ENCODE peak calls at places on chromosome X, in four cellular contexts. One of them, this sample, is unnamed.

GRCh38 chrX:17022205-17022604 is 75.7 kb downstream of the REPS2 start:
- DNase-seq in aorta: no peak
- DNase-seq in stimulated activated naive B cell treated with anti-CD40 and anti-IgM and Interleukin-4, amounts not matched to agents 10 μg/mL and 1 μg/mL and 100 μg/mL, for 72 hours: no peak
- DNase-seq in NCI-H446 treated with DMSO at 0.1 percent for 48 hours: peak
- DNase-seq in this sample: no peak

GRCh38 chrX:149962859-149963757 is 24.8 kb upstream of the EOLA2 start:
- DNase-seq in aorta: peak
- DNase-seq in stimulated activated naive B cell treated with anti-CD40 and anti-IgM and Interleukin-4, amounts not matched to agents 10 μg/mL and 1 μg/mL and 100 μg/mL, for 72 hours: peak
- DNase-seq in NCI-H446 treated with DMSO at 0.1 percent for 48 hours: no peak
- DNase-seq in this sample: peak

GRCh38 chrX:10030570-10030969 is 63.4 kb downstream of the CLDN34 start:
- DNase-seq in stimulated activated naive B cell treated with anti-CD40 and anti-IgM and Interleukin-4, amounts not matched to agents 10 μg/mL and 1 μg/mL and 100 μg/mL, for 72 hours: no peak
- DNase-seq in NCI-H446 treated with DMSO at 0.1 percent for 48 hours: no peak
- DNase-seq in aorta: no peak
- DNase-seq in this sample: no peak

GRCh38 chrX:29071525-29071924 is 484.3 kb downstream of the IL1RAPL1 start:
- DNase-seq in aorta: no peak
- DNase-seq in stimulated activated naive B cell treated with anti-CD40 and anti-IgM and Interleukin-4, amounts not matched to agents 10 μg/mL and 1 μg/mL and 100 μg/mL, for 72 hours: no peak
- DNase-seq in NCI-H446 treated with DMSO at 0.1 percent for 48 hours: no peak
- DNase-seq in this sample: no peak

GRCh38 chrX:13258052-13258444 is 61.8 kb downstream of the ATXN3L start:
- DNase-seq in aorta: no peak
- DNase-seq in NCI-H446 treated with DMSO at 0.1 percent for 48 hours: no peak
- DNase-seq in stimulated activated naive B cell treated with anti-CD40 and anti-IgM and Interleukin-4, amounts not matched to agents 10 μg/mL and 1 μg/mL and 100 μg/mL, for 72 hours: peak
- DNase-seq in this sample: no peak

GRCh38 chrX:124045109-124045508 is 83.6 kb downstream of the STAG2 start:
- DNase-seq in NCI-H446 treated with DMSO at 0.1 percent for 48 hours: no peak
- DNase-seq in stimulated activated naive B cell treated with anti-CD40 and anti-IgM and Interleukin-4, amounts not matched to agents 10 μg/mL and 1 μg/mL and 100 μg/mL, for 72 hours: no peak
- DNase-seq in aorta: no peak
- DNase-seq in this sample: no peak

GRCh38 chrX:124963717-124964116 is 356.0 kb upstream of the TEX13C start:
- DNase-seq in aorta: no peak
- DNase-seq in NCI-H446 treated with DMSO at 0.1 percent for 48 hours: no peak
- DNase-seq in stimulated activated naive B cell treated with anti-CD40 and anti-IgM and Interleukin-4, amounts not matched to agents 10 μg/mL and 1 μg/mL and 100 μg/mL, for 72 hours: no peak
- DNase-seq in this sample: no peak

GRCh38 chrX:154371771-154372300 is 2.6 kb downstream of the FLNA start:
- DNase-seq in aorta: no peak
- DNase-seq in NCI-H446 treated with DMSO at 0.1 percent for 48 hours: no peak
- DNase-seq in stimulated activated naive B cell treated with anti-CD40 and anti-IgM and Interleukin-4, amounts not matched to agents 10 μg/mL and 1 μg/mL and 100 μg/mL, for 72 hours: no peak
- DNase-seq in this sample: no peak

GRCh38 chrX:144006811-144007210 is 122.9 kb downstream of the UBE2NL start:
- DNase-seq in stimulated activated naive B cell treated with anti-CD40 and anti-IgM and Interleukin-4, amounts not matched to agents 10 μg/mL and 1 μg/mL and 100 μg/mL, for 72 hours: no peak
- DNase-seq in aorta: no peak
- DNase-seq in NCI-H446 treated with DMSO at 0.1 percent for 48 hours: no peak
- DNase-seq in this sample: no peak

GRCh38 chrX:70494441-70494840 is 49.8 kb downstream of the DLG3 start:
- DNase-seq in stimulated activated naive B cell treated with anti-CD40 and anti-IgM and Interleukin-4, amounts not matched to agents 10 μg/mL and 1 μg/mL and 100 μg/mL, for 72 hours: no peak
- DNase-seq in aorta: no peak
- DNase-seq in NCI-H446 treated with DMSO at 0.1 percent for 48 hours: no peak
- DNase-seq in this sample: no peak

GRCh38 chrX:346034-346813 is 27.6 kb upstream of the GTPBP6 start:
- DNase-seq in aorta: peak
- DNase-seq in NCI-H446 treated with DMSO at 0.1 percent for 48 hours: no peak
- DNase-seq in stimulated activated naive B cell treated with anti-CD40 and anti-IgM and Interleukin-4, amounts not matched to agents 10 μg/mL and 1 μg/mL and 100 μg/mL, for 72 hours: no peak
- DNase-seq in this sample: no peak

GRCh38 chrX:20666316-20666715 is 399.6 kb upstream of the RPS6KA3 start:
- DNase-seq in stimulated activated naive B cell treated with anti-CD40 and anti-IgM and Interleukin-4, amounts not matched to agents 10 μg/mL and 1 μg/mL and 100 μg/mL, for 72 hours: no peak
- DNase-seq in NCI-H446 treated with DMSO at 0.1 percent for 48 hours: no peak
- DNase-seq in aorta: no peak
- DNase-seq in this sample: no peak

GRCh38 chrX:137044893-137045292 is 11.1 kb upstream of the GPR101 start:
- DNase-seq in NCI-H446 treated with DMSO at 0.1 percent for 48 hours: no peak
- DNase-seq in aorta: no peak
- DNase-seq in stimulated activated naive B cell treated with anti-CD40 and anti-IgM and Interleukin-4, amounts not matched to agents 10 μg/mL and 1 μg/mL and 100 μg/mL, for 72 hours: no peak
- DNase-seq in this sample: no peak

GRCh38 chrX:10636337-10636736 is 16.0 kb upstream of the MID1 start:
- DNase-seq in NCI-H446 treated with DMSO at 0.1 percent for 48 hours: no peak
- DNase-seq in aorta: no peak
- DNase-seq in stimulated activated naive B cell treated with anti-CD40 and anti-IgM and Interleukin-4, amounts not matched to agents 10 μg/mL and 1 μg/mL and 100 μg/mL, for 72 hours: no peak
- DNase-seq in this sample: no peak

GRCh38 chrX:79156818-79157217 is 12.3 kb downstream of the GPR174 start:
- DNase-seq in NCI-H446 treated with DMSO at 0.1 percent for 48 hours: no peak
- DNase-seq in stimulated activated naive B cell treated with anti-CD40 and anti-IgM and Interleukin-4, amounts not matched to agents 10 μg/mL and 1 μg/mL and 100 μg/mL, for 72 hours: no peak
- DNase-seq in aorta: no peak
- DNase-seq in this sample: no peak

GRCh38 chrX:104113237-104113965 is 1.1 kb downstream of the ZCCHC18 start:
- DNase-seq in stimulated activated naive B cell treated with anti-CD40 and anti-IgM and Interleukin-4, amounts not matched to agents 10 μg/mL and 1 μg/mL and 100 μg/mL, for 72 hours: peak
- DNase-seq in aorta: peak
- DNase-seq in NCI-H446 treated with DMSO at 0.1 percent for 48 hours: peak
- DNase-seq in this sample: peak

GRCh38 chrX:20514358-20514757 is 247.6 kb upstream of the RPS6KA3 start:
- DNase-seq in aorta: no peak
- DNase-seq in NCI-H446 treated with DMSO at 0.1 percent for 48 hours: peak
- DNase-seq in stimulated activated naive B cell treated with anti-CD40 and anti-IgM and Interleukin-4, amounts not matched to agents 10 μg/mL and 1 μg/mL and 100 μg/mL, for 72 hours: no peak
- DNase-seq in this sample: no peak

GRCh38 chrX:30821116-30821515 is 67.9 kb downstream of the TAB3 start:
- DNase-seq in aorta: no peak
- DNase-seq in stimulated activated naive B cell treated with anti-CD40 and anti-IgM and Interleukin-4, amounts not matched to agents 10 μg/mL and 1 μg/mL and 100 μg/mL, for 72 hours: no peak
- DNase-seq in NCI-H446 treated with DMSO at 0.1 percent for 48 hours: no peak
- DNase-seq in this sample: no peak

GRCh38 chrX:23936198-23936597 is 28.4 kb downstream of the CXorf58 start:
- DNase-seq in stimulated activated naive B cell treated with anti-CD40 and anti-IgM and Interleukin-4, amounts not matched to agents 10 μg/mL and 1 μg/mL and 100 μg/mL, for 72 hours: no peak
- DNase-seq in NCI-H446 treated with DMSO at 0.1 percent for 48 hours: no peak
- DNase-seq in aorta: no peak
- DNase-seq in this sample: no peak

GRCh38 chrX:48696301-48697181 is at the start of gene SUV39H1:
- DNase-seq in NCI-H446 treated with DMSO at 0.1 percent for 48 hours: peak
- DNase-seq in stimulated activated naive B cell treated with anti-CD40 and anti-IgM and Interleukin-4, amounts not matched to agents 10 μg/mL and 1 μg/mL and 100 μg/mL, for 72 hours: peak
- DNase-seq in aorta: peak
- DNase-seq in this sample: peak

GRCh38 chrX:124086411-124086810 is 124.9 kb downstream of the STAG2 start:
- DNase-seq in stimulated activated naive B cell treated with anti-CD40 and anti-IgM and Interleukin-4, amounts not matched to agents 10 μg/mL and 1 μg/mL and 100 μg/mL, for 72 hours: no peak
- DNase-seq in aorta: no peak
- DNase-seq in NCI-H446 treated with DMSO at 0.1 percent for 48 hours: no peak
- DNase-seq in this sample: peak

GRCh38 chrX:68698955-68699354 is 51.5 kb downstream of the STARD8 start:
- DNase-seq in stimulated activated naive B cell treated with anti-CD40 and anti-IgM and Interleukin-4, amounts not matched to agents 10 μg/mL and 1 μg/mL and 100 μg/mL, for 72 hours: no peak
- DNase-seq in NCI-H446 treated with DMSO at 0.1 percent for 48 hours: no peak
- DNase-seq in aorta: no peak
- DNase-seq in this sample: no peak

This sample was measured in effector CD4-positive, alpha-beta T cell.